ENCODE peak calls at places on chromosome 7, in five cellular contexts. One of them, this sample, is unnamed.

GRCh38 chr7:150580615-150580986 is 13.4 kb downstream of the GIMAP4 start:
- DNase-seq in upper lobe of right lung: no peak
- DNase-seq in ovary: no peak
- DNase-seq in cardiac fibroblast: no peak
- DNase-seq in fibroblast of the aortic adventitia: no peak
- DNase-seq in this sample: no peak

GRCh38 chr7:157660971-157661610 is 324.3 kb downstream of the DNAJB6 start:
- DNase-seq in upper lobe of right lung: peak
- DNase-seq in ovary: no peak
- DNase-seq in cardiac fibroblast: no peak
- DNase-seq in fibroblast of the aortic adventitia: no peak
- DNase-seq in this sample: no peak

GRCh38 chr7:123769371-123769770 is 20.6 kb upstream of the WASL start:
- DNase-seq in upper lobe of right lung: no peak
- DNase-seq in ovary: peak
- DNase-seq in cardiac fibroblast: peak
- DNase-seq in fibroblast of the aortic adventitia: peak
- DNase-seq in this sample: peak

GRCh38 chr7:121302214-121302745 is 26.5 kb upstream of the WNT16 start:
- DNase-seq in upper lobe of right lung: no peak
- DNase-seq in ovary: no peak
- DNase-seq in cardiac fibroblast: peak
- DNase-seq in fibroblast of the aortic adventitia: no peak
- DNase-seq in this sample: no peak

GRCh38 chr7:34087892-34088891 is 182.9 kb downstream of the BMPER start:
- DNase-seq in upper lobe of right lung: no peak
- DNase-seq in ovary: no peak
- DNase-seq in cardiac fibroblast: peak
- DNase-seq in fibroblast of the aortic adventitia: peak
- DNase-seq in this sample: no peak

GRCh38 chr7:37411444-37412034 is 37.1 kb downstream of the ELMO1 start:
- DNase-seq in upper lobe of right lung: no peak
- DNase-seq in ovary: no peak
- DNase-seq in cardiac fibroblast: no peak
- DNase-seq in fibroblast of the aortic adventitia: no peak
- DNase-seq in this sample: no peak

GRCh38 chr7:79702116-79702515 is 248.6 kb upstream of the MAGI2 start:
- DNase-seq in upper lobe of right lung: no peak
- DNase-seq in ovary: no peak
- DNase-seq in cardiac fibroblast: peak
- DNase-seq in fibroblast of the aortic adventitia: no peak
- DNase-seq in this sample: no peak

GRCh38 chr7:81430150-81430549 is 339.7 kb downstream of the HGF start:
- DNase-seq in upper lobe of right lung: no peak
- DNase-seq in ovary: no peak
- DNase-seq in cardiac fibroblast: peak
- DNase-seq in fibroblast of the aortic adventitia: peak
- DNase-seq in this sample: no peak

GRCh38 chr7:129948877-129949291 is 3.9 kb downstream of the UBE2H start:
- DNase-seq in upper lobe of right lung: peak
- DNase-seq in ovary: peak
- DNase-seq in cardiac fibroblast: peak
- DNase-seq in fibroblast of the aortic adventitia: peak
- DNase-seq in this sample: peak

GRCh38 chr7:30556854-30557644 is 37.6 kb upstream of the GARS1 start:
- DNase-seq in upper lobe of right lung: no peak
- DNase-seq in ovary: no peak
- DNase-seq in cardiac fibroblast: no peak
- DNase-seq in fibroblast of the aortic adventitia: peak
- DNase-seq in this sample: no peak

GRCh38 chr7:25407932-25408480 is 179.7 kb upstream of the NPVF start:
- DNase-seq in upper lobe of right lung: no peak
- DNase-seq in ovary: no peak
- DNase-seq in cardiac fibroblast: no peak
- DNase-seq in fibroblast of the aortic adventitia: no peak
- DNase-seq in this sample: no peak

GRCh38 chr7:45580053-45580872 is 6.1 kb downstream of the ADCY1 start:
- DNase-seq in upper lobe of right lung: no peak
- DNase-seq in ovary: no peak
- DNase-seq in cardiac fibroblast: no peak
- DNase-seq in fibroblast of the aortic adventitia: no peak
- DNase-seq in this sample: peak

GRCh38 chr7:49513939-49514338 is 259.5 kb upstream of the VWC2 start:
- DNase-seq in upper lobe of right lung: no peak
- DNase-seq in ovary: no peak
- DNase-seq in cardiac fibroblast: no peak
- DNase-seq in fibroblast of the aortic adventitia: no peak
- DNase-seq in this sample: no peak

GRCh38 chr7:2180081-2180480 is 52.7 kb downstream of the MAD1L1 start:
- DNase-seq in upper lobe of right lung: no peak
- DNase-seq in ovary: no peak
- DNase-seq in cardiac fibroblast: no peak
- DNase-seq in fibroblast of the aortic adventitia: no peak
- DNase-seq in this sample: no peak

GRCh38 chr7:112233048-112233697 is 26.7 kb downstream of the ZNF277 start:
- DNase-seq in upper lobe of right lung: no peak
- DNase-seq in ovary: no peak
- DNase-seq in cardiac fibroblast: peak
- DNase-seq in fibroblast of the aortic adventitia: peak
- DNase-seq in this sample: no peak

GRCh38 chr7:22477876-22478450 is 22.0 kb downstream of the STEAP1B start:
- DNase-seq in upper lobe of right lung: no peak
- DNase-seq in ovary: no peak
- DNase-seq in cardiac fibroblast: no peak
- DNase-seq in fibroblast of the aortic adventitia: no peak
- DNase-seq in this sample: no peak

DNA sequence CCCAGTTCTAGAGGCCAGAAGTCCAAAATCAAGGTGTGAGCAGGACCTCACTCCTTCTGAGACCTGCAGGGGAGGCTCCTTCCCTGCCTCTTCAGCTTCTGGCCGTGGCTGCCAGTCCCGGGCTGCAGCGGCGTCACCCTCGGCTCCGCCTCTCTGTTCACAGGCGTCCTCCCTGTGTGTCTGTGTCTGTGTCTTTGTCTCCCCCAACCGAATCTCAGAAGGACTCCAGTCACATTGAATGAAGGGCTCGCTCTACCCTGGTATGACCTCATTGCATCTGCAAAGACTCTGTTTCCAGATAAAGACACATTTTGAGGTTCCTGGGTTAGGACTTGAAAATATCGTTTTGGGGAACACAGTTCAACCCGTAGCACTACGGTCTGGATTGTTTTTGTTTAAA is 33.1 kb upstream of the GALNT11 start:
- DNase-seq in upper lobe of right lung: peak
- DNase-seq in ovary: no peak
- DNase-seq in cardiac fibroblast: peak
- DNase-seq in fibroblast of the aortic adventitia: peak
- DNase-seq in this sample: peak
- TF ChIP-seq CTCF in upper lobe of right lung: peak
- TF ChIP-seq CTCF in ovary: no peak
- TF ChIP-seq CTCF in cardiac fibroblast: no peak
- TF ChIP-seq CTCF in fibroblast of the aortic adventitia: no peak
- TF ChIP-seq CTCF in this sample: peak

DNA sequence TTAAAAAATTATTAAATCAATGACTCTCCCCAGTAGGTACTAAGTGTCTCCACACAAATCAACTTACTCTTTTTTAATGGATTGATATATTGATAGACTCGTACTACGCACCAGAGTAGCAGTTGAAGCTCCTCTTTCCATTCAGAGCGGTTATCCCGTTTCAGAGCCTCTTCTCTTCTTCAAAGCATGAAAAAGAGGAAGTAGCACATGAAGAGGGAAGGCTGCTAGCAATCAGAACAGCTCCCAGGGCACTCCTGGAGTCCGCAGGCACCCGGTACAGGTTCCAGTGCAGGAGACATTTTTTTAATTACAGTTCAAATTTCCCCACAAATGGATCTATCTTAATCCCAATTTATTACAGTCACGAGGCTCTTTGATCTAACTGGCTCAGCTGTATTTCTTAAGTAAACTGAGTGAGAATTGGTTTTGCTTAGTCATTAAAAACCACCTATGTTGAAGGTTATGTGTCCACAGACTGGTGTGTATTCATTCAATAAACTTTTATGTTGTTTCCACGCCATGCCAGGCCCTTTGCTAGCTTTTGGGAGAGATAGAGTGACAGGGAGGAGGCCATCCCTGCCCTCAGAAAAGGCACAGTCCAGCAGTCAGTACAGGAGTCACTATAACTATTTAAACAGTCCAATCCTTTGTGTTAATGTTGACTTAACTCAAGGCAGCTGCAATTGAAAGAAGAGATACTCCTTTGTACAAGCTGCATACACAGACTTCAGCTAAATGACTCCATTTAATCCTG is 32.1 kb upstream of the CALN1 start:
- DNase-seq in upper lobe of right lung: no peak
- DNase-seq in ovary: no peak
- DNase-seq in cardiac fibroblast: no peak
- DNase-seq in fibroblast of the aortic adventitia: no peak
- DNase-seq in this sample: no peak
- H3K4me3 ChIP-seq in upper lobe of right lung: no peak
- H3K4me3 ChIP-seq in ovary: no peak
- H3K4me3 ChIP-seq in cardiac fibroblast: no peak
- H3K4me3 ChIP-seq in fibroblast of the aortic adventitia: no peak
- H3K4me3 ChIP-seq in this sample: no peak

DNA sequence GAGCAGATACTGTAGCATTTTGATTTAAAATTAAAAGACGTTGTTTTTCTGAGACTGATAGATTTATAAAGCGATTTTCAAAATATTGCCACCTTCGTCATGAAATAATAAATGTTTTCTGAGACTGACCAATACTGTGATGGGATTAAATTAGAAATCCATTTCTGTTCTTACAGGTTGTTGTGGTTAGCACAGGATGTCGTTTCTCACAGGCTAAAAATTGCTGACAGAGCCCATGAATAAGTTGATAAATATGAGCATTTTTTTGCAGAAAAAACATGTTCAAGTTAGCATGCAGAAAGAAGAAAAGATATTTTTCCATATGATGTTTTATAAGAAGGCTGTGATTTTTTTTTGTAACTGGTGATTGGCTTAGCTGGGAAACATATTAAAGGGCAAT is 66.8 kb downstream of the POU6F2 start:
- DNase-seq in upper lobe of right lung: no peak
- DNase-seq in ovary: no peak
- DNase-seq in cardiac fibroblast: no peak
- DNase-seq in fibroblast of the aortic adventitia: no peak
- DNase-seq in this sample: no peak
- TF ChIP-seq CTCF in upper lobe of right lung: no peak
- TF ChIP-seq CTCF in ovary: no peak
- TF ChIP-seq CTCF in cardiac fibroblast: no peak
- TF ChIP-seq CTCF in fibroblast of the aortic adventitia: no peak
- TF ChIP-seq CTCF in this sample: no peak

DNA sequence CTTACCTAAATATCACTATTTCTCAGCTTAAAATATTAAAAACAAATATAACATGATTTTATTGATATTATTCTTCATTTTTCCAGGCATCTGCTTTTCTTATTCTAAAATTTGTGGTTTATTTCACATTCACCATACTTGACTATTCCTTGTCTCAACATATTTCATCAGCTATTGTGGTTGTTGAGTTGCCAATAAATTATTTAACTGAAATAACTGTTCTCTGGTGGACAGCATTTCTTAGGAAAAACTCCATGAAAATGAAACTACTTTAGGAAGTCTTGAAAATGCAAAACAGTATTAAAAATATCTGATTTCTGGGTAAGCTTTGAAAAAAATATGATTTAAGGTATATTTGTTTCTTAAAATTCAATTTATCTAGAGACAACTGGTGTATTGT is 122.9 kb upstream of the SEMA3A start:
- DNase-seq in upper lobe of right lung: no peak
- DNase-seq in ovary: no peak
- DNase-seq in cardiac fibroblast: no peak
- DNase-seq in fibroblast of the aortic adventitia: peak
- DNase-seq in this sample: no peak
- H3K4me3 ChIP-seq in upper lobe of right lung: no peak
- H3K4me3 ChIP-seq in ovary: no peak
- H3K4me3 ChIP-seq in cardiac fibroblast: no peak
- H3K4me3 ChIP-seq in fibroblast of the aortic adventitia: no peak
- H3K4me3 ChIP-seq in this sample: no peak

DNA sequence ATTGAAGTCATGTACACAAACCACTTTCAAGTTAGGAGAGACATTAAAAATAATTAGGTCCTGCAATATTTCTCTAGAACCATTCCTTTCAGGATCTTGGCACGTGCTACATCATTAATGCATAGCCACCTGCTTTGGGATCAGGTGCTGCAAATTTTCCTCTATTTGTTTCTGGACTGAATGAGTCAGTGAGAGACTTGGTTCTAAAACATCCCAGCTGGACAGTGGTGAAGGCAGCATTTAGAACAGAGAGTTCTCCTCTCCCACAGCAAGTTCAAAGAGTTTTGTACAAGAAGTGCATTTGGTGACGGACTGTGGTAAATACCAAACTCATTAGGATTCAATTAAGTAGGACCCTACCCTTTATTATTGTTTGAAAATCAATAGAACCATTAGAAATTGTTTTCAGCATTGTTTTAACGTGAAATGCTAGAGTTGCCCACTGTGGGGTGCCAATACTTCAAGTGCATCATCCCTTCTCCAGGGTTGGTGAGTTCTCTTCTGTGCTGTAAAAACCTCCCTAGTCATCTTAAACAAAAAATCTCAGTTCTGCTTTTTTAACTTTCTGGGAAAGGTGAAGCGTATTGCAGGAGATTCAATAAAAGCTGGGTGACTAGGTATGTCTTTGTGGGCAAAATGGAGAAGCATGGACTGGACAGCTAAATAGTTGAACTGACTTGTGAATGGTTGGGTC is 698.9 kb downstream of the SUGCT start:
- DNase-seq in upper lobe of right lung: no peak
- DNase-seq in ovary: no peak
- DNase-seq in cardiac fibroblast: peak
- DNase-seq in fibroblast of the aortic adventitia: peak
- DNase-seq in this sample: no peak
- TF ChIP-seq CTCF in upper lobe of right lung: no peak
- TF ChIP-seq CTCF in ovary: no peak
- TF ChIP-seq CTCF in cardiac fibroblast: peak
- TF ChIP-seq CTCF in fibroblast of the aortic adventitia: peak
- TF ChIP-seq CTCF in this sample: no peak

DNA sequence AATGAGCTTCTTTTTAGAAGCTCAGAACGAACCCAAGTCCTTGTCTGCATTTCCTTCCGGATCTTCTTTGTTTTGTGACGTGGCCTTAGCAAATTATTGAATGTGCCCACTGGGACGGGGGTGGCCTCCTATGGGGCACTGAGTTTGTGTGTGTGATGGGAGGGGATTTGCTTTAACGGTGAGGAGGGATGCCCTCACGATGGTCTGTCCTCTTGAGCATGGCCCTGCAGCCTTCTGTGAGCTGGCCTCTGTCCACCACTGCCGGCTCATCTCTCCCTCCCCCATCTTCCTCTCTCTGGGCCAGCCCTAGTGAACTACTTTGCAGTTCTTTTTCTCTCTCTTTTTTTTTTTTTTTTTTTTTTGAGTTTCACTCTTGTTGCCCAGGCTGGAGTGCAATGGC is 62.9 kb upstream of the MKRN1 start:
- DNase-seq in upper lobe of right lung: no peak
- DNase-seq in ovary: peak
- DNase-seq in cardiac fibroblast: peak
- DNase-seq in fibroblast of the aortic adventitia: peak
- DNase-seq in this sample: peak
- H3K4me3 ChIP-seq in upper lobe of right lung: no peak
- H3K4me3 ChIP-seq in ovary: no peak
- H3K4me3 ChIP-seq in cardiac fibroblast: no peak
- H3K4me3 ChIP-seq in fibroblast of the aortic adventitia: peak
- H3K4me3 ChIP-seq in this sample: peak

This sample was measured in left ventricle myocardium inferior.